ENCODE peak calls at places on chromosomes 13 and 19, in four cellular contexts. T is IMR-90, V is GM12878, A is K562. B is an unnamed sample.
A peak's percentile ranks its signal among the peaks of the same experiment; 100 is the strongest.

GRCh38 chr13:65901723-65902122 is 1328.4 kb downstream of the PCDH9 start:
- DNase-seq in V (no peak), T (no peak), A (no peak), B (no peak)

GRCh38 chr19:38793186-38793585 is 4.2 kb downstream of the LGALS7B start:
- DNase-seq in A (no peak), T (peak; percentile 60), V (no peak), B (no peak)

GRCh38 chr13:79867248-79867647 is 386.3 kb downstream of the NDFIP2 start:
- DNase-seq in V (no peak), A (no peak), T (peak; percentile 36), B (no peak)

GRCh38 chr13:109211616-109212015 is 574.8 kb downstream of the IRS2 start:
- DNase-seq in T (no peak), V (no peak), A (no peak), B (no peak)

GRCh38 chr19:48391100-48392005 is at the start of gene KDELR1:
- DNase-seq in A (peak; percentile 91), T (peak; percentile 60), V (no peak), B (peak; percentile 42)

GRCh38 chr13:21476893-21477472 is 17.9 kb upstream of the ZDHHC20 start:
- DNase-seq in V (peak; percentile 50), A (peak; percentile 60), T (peak; percentile 74), B (peak; percentile 64)

GRCh38 chr13:45003417-45003816 is 14.1 kb downstream of the GPALPP1 start:
- DNase-seq in A (no peak), T (no peak), V (no peak), B (no peak)

GRCh38 chr19:33214621-33215020 is 11.0 kb downstream of the SLC7A10 start:
- DNase-seq in V (no peak), A (peak; percentile 38), T (peak; percentile 35), B (peak; percentile 41)

GRCh38 chr19:679418-680286 is 3.5 kb downstream of the FSTL3 start:
- DNase-seq in T (peak; percentile 80), V (no peak), A (peak; percentile 61), B (no peak)

GRCh38 chr13:72585254-72585653 is 142.2 kb downstream of the MZT1 start:
- DNase-seq in T (no peak), A (no peak), V (no peak), B (no peak)

GRCh38 chr13:112897603-112897955 is 71.4 kb upstream of the MCF2L start:
- DNase-seq in V (no peak), T (no peak), A (no peak), B (no peak)

GRCh38 chr13:104318121-104318520 is 1251.9 kb upstream of the SLC10A2 start:
- DNase-seq in V (no peak), A (no peak), T (peak; percentile 49), B (no peak)

GRCh38 chr19:49073514-49074378 is 1.2 kb upstream of the KCNA7 start:
- DNase-seq in V (no peak), T (no peak), A (peak; percentile 84), B (peak; percentile 32)

GRCh38 chr19:10403137-10404021 is at the start of gene CDC37:
- DNase-seq in V (peak; percentile 80), T (peak; percentile 97), A (peak; percentile 97), B (peak; percentile 89)

GRCh38 chr13:110775576-110775975 is 62.1 kb downstream of the ING1 start:
- DNase-seq in T (no peak), V (no peak), A (no peak), B (no peak)

GRCh38 chr13:110942248-110942981 is 27.5 kb upstream of the ANKRD10 start:
- DNase-seq in V (peak; percentile 64), A (no peak), T (peak; percentile 44), B (no peak)

GRCh38 chr13:26025196-26025595 is 26.6 kb downstream of the SHISA2 start:
- DNase-seq in V (no peak), T (no peak), A (no peak), B (no peak)

GRCh38 chr19:44927746-44928145 is 13.3 kb downstream of the APOC1 start:
- DNase-seq in V (no peak), A (no peak), T (peak; percentile 59), B (no peak)

GRCh38 chr13:94020833-94021232 is 458.6 kb downstream of the DCT start:
- DNase-seq in T (peak; percentile 76), V (no peak), A (no peak), B (no peak)

GRCh38 chr19:1395194-1396018 is 5.9 kb downstream of the GAMT start:
- DNase-seq in T (no peak), V (no peak), A (no peak), B (no peak)

GRCh38 chr13:24353736-24354135 is 44.4 kb downstream of the C1QTNF9 start:
- DNase-seq in V (no peak), T (no peak), A (no peak), B (no peak)

GRCh38 chr19:542173-542866 is 1.5 kb upstream of the GZMM start:
- DNase-seq in T (no peak), V (no peak), A (no peak), B (no peak)

GRCh38 chr13:99959538-99960230 is 11.9 kb downstream of the ZIC5 start:
- DNase-seq in A (no peak), V (no peak), T (no peak), B (no peak)

GRCh38 chr13:84400711-84401110 is 518.4 kb upstream of the SLITRK1 start:
- DNase-seq in T (peak; percentile 82), A (no peak), V (no peak), B (no peak)

GRCh38 chr19:34428549-34429285 is 536 bp downstream of the UBA2 start:
- DNase-seq in A (peak; percentile 68), V (no peak), T (peak; percentile 17), B (peak; percentile 2)

GRCh38 chr13:40187836-40188591 is 478.4 kb downstream of the FOXO1 start:
- DNase-seq in A (no peak), T (no peak), V (no peak), B (no peak)

GRCh38 chr13:111658150-111659100 is 338.0 kb downstream of the TEX29 start:
- DNase-seq in V (no peak), T (no peak), A (no peak), B (no peak)

GRCh38 chr13:96904232-96904631 is 90.0 kb downstream of the OXGR1 start:
- DNase-seq in V (no peak), T (no peak), A (no peak), B (no peak)

GRCh38 chr13:107864543-107865460 is 350.5 kb downstream of the LIG4 start:
- DNase-seq in T (peak; percentile 86), V (no peak), A (peak; percentile 84), B (peak; percentile 18)

GRCh38 chr19:2051771-2052704 is 994 bp upstream of the MKNK2 start:
- DNase-seq in A (no peak), T (no peak), V (peak; percentile 72), B (no peak)

GRCh38 chr19:50510121-50510670 is 795 bp downstream of the JOSD2 start:
- DNase-seq in A (no peak), V (no peak), T (no peak), B (no peak)

GRCh38 chr19:48354332-48354992 is 9.3 kb downstream of the TMEM143 start:
- DNase-seq in T (peak; percentile 46), V (no peak), A (peak; percentile 44), B (peak; percentile 100)

GRCh38 chr19:4327252-4327876 is 11.3 kb downstream of the STAP2 start:
- DNase-seq in V (no peak), T (peak; percentile 13), A (peak; percentile 93), B (no peak)

GRCh38 chr19:4327877-4328242 is 10.8 kb downstream of the STAP2 start:
- DNase-seq in A (no peak), V (no peak), T (no peak), B (no peak)

GRCh38 chr19:4328243-4328990 is 10.2 kb downstream of the STAP2 start:
- DNase-seq in T (peak; percentile 74), V (peak; percentile 75), A (peak; percentile 97), B (no peak)

GRCh38 chr19:4326215-4326836 is 12.3 kb downstream of the STAP2 start:
- DNase-seq in A (no peak), V (no peak), T (no peak), B (no peak)

GRCh38 chr19:4326837-4327251 is 11.8 kb downstream of the STAP2 start:
- DNase-seq in T (no peak), V (no peak), A (peak; percentile 76), B (no peak)
- H2AFZ ChIP-seq in T (peak overlapping the region; percentile 84), V (peak overlapping the region; percentile 78), A (peak overlapping the region; percentile 95), B (no peak overlapping the region)

DNA sequence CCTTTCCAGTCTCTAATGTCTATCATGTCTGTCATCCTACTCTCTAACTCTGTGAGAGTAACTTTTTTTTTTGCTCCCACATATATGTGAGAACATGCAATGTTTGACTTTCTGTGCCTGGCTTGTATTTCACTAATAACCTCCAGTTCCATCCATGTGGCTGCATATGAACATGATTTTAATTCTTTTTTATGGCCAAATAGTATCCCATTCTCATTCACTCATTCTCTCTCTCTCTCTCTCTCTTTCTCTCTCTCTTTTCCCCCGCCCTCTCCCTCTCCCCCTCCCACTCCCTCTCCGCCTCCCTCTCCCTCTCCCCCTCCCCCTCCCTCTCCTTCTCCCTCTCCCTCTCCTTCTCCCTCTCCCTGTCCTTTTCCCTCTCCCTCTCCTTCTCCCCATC is 52.0 kb downstream of the DNAJC3 start:
- DNase-seq in V (no peak), A (no peak), T (no peak), B (no peak)
- H3K9me3 ChIP-seq in V (peaks cover 13% of the 10 kb centered on the region), A (no peaks in the 10 kb centered on the region), T (peaks cover 3% of the 10 kb centered on the region), B (peaks cover 8% of the 10 kb centered on the region)

GRCh38 chr19:7730286-7731217 is 1.4 kb downstream of the CLEC4G start:
- DNase-seq in V (no peak), A (no peak), T (no peak), B (no peak)
- TF ChIP-seq SMC3 in V (no peak), A (no peak), T (no peak), B (no peak)

GRCh38 chr19:18417250-18418033 is 1.8 kb upstream of the SSBP4 start:
- DNase-seq in A (peak; percentile 90), V (no peak), T (peak; percentile 73), B (peak; percentile 63)
- H2AFZ ChIP-seq in A (peak overlapping the region; percentile 92), V (peak overlapping the region; percentile 20), T (peak overlapping the region; percentile 97), B (no peak overlapping the region)

DNA sequence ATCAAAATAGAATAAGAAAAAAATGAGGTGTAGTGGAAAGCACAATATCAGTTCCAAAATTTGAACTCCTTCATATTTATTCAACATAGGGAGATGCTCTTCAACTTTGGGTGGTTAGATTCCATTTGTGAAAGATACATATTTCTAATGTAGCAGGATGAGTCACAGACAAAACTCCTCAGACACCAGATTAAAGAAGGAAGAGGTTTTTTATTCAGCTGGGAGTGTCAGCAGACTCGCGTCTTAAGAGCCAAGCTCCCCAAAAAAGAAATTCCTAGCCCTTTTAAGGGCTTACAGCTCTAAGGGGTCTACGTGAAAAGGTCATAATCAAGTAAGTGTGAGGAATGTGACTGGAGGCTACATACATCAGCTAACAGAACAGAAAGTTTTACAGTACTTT is 6.8 kb upstream of the ZNF765 start:
- DNase-seq in V (no peak), A (no peak), T (peak; percentile 39), B (no peak)
- H3K9me3 ChIP-seq in V (peaks cover 5% of the 10 kb centered on the region), A (peaks cover 5% of the 10 kb centered on the region), T (peaks cover 17% of the 10 kb centered on the region), B (peaks cover 27% of the 10 kb centered on the region)

DNA sequence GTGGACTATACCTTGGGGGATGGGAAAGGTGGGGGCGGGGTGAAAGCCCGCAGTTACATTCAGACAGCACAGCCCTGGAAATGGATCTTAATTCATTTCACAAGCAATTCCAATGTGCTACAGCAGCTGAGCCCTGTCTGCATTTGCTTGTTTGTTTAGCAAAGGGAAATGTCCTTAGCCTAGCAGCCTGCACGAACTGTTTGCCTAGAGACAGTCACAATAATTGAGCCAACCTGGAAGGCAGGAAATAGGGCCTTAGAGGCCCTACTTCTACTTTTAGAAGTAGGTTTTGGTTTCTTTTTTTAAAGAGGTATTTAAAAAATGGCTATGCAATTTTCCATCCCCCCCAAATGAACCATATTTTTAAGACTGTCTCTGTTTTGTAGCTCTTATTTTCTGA is 177.2 kb upstream of the KL start:
- DNase-seq in A (no peak), V (no peak), T (peak; percentile 59), B (peak; percentile 24)
- TF ChIP-seq SMC3 in A (no peak), V (no peak), T (no peak), B (no peak)

GRCh38 chr19:17748884-17749638 is 2.2 kb upstream of the FCHO1 start:
- DNase-seq in V (no peak), A (no peak), T (no peak), B (no peak)
- H2AFZ ChIP-seq in V (no peak overlapping the region), A (peak overlapping the region; percentile 41), T (no peak overlapping the region), B (no peak overlapping the region)